ENCODE peak calls at places on chromosomes 11 and 22, in eight cellular contexts. V is MCF 10A; R is cardiac fibroblast; B is Ammon's horn; L is activated gamma-delta T cell treated with anti-CD3 and anti-CD28 coated beads, Interleukin-2, amount 50 U/mL, for 16 hours; H is occipital lobe; J is amniotic epithelial cell; S is stimulated activated CD4-positive, alpha-beta T cell treated with anti-CD3 and anti-CD28 coated beads, Interleukin-4, amount 100 ng/mL, for 4 hours. Y is an unnamed sample.

GRCh38 chr11:123469089-123469488 is 39.0 kb downstream of the GRAMD1B start:
- DNase-seq in B (no peak), R (peak), J (no peak), L (no peak), S (no peak), H (no peak), V (no peak), Y (no peak)

GRCh38 chr22:17281026-17281809 is 62.0 kb upstream of the ADA2 start:
- DNase-seq in R (peak), L (no peak), V (no peak), B (no peak), S (no peak), J (no peak), H (no peak), Y (no peak)

GRCh38 chr11:90288207-90288821 is 65.5 kb upstream of the CHORDC1 start:
- DNase-seq in V (peak), S (no peak), J (peak), R (peak), B (peak), H (no peak), L (no peak), Y (peak)

GRCh38 chr11:1230456-1231395 is 7.9 kb downstream of the MUC5B start:
- DNase-seq in L (no peak), S (no peak), V (no peak), R (no peak), H (no peak), J (no peak), B (no peak), Y (peak)

GRCh38 chr11:119108151-119108856 is 1.2 kb downstream of the C2CD2L start:
- DNase-seq in J (peak), L (no peak), V (peak), R (peak), H (no peak), S (peak), B (peak), Y (peak)

GRCh38 chr11:10639350-10639749 is 54.2 kb downstream of the IRAG1 start:
- DNase-seq in S (no peak), J (no peak), B (peak), H (no peak), R (no peak), L (no peak), V (no peak), Y (no peak)

GRCh38 chr11:16669799-16670415 is 68.5 kb upstream of the C11orf58 start:
- DNase-seq in B (no peak), V (peak), J (peak), L (no peak), S (no peak), R (peak), H (no peak), Y (peak)

GRCh38 chr11:19691815-19692214 is 20.8 kb upstream of the NAV2 start:
- DNase-seq in H (no peak), J (no peak), V (no peak), B (peak), R (no peak), S (no peak), L (no peak), Y (no peak)

GRCh38 chr11:33406241-33406640 is 149.1 kb downstream of the HIPK3 start:
- DNase-seq in S (no peak), R (no peak), H (no peak), B (no peak), V (no peak), J (no peak), L (no peak), Y (no peak)

GRCh38 chr11:105151936-105152554 is 12.5 kb upstream of the CARD18 start:
- DNase-seq in V (peak), R (peak), L (no peak), B (no peak), S (no peak), H (no peak), J (peak), Y (no peak)

GRCh38 chr11:100682247-100682969 is 4.7 kb upstream of the ARHGAP42 start:
- DNase-seq in B (peak), J (no peak), S (no peak), H (no peak), R (peak), V (peak), L (no peak), Y (peak)

GRCh38 chr11:64438986-64439771 is 80.2 kb downstream of the RPS6KA4 start:
- DNase-seq in L (no peak), H (no peak), R (no peak), V (no peak), S (no peak), B (no peak), J (no peak), Y (peak)

GRCh38 chr11:134558258-134558835 is 146.3 kb upstream of the B3GAT1 start:
- DNase-seq in L (no peak), R (no peak), S (no peak), B (no peak), V (no peak), H (no peak), J (no peak), Y (no peak)

Y was measured in RWPE1.